ENCODE peak calls at places on chromosomes 7 and 10, in eight cellular contexts. One of them, this sample, is unnamed.

GRCh38 chr7:150379590-150380379 is 655 bp downstream of the ZNF775 start:
- DNase-seq in choroid plexus epithelial cell: no peak
- DNase-seq in GM23338: no peak
- DNase-seq in cardiac muscle cell: no peak
- DNase-seq in heart right ventricle: no peak
- DNase-seq in AG04450: no peak
- DNase-seq in GM12865: peak
- DNase-seq in IMR-90: no peak
- DNase-seq in this sample: no peak

GRCh38 chr7:25722856-25723255 is 429.1 kb upstream of the NFE2L3 start:
- DNase-seq in choroid plexus epithelial cell: no peak
- DNase-seq in GM23338: no peak
- DNase-seq in cardiac muscle cell: no peak
- DNase-seq in heart right ventricle: no peak
- DNase-seq in AG04450: no peak
- DNase-seq in GM12865: no peak
- DNase-seq in IMR-90: no peak
- DNase-seq in this sample: no peak

GRCh38 chr10:90872648-90873020 is 860 bp downstream of the RPP30 start:
- DNase-seq in choroid plexus epithelial cell: no peak
- DNase-seq in GM23338: no peak
- DNase-seq in cardiac muscle cell: no peak
- DNase-seq in heart right ventricle: no peak
- DNase-seq in AG04450: no peak
- DNase-seq in GM12865: peak
- DNase-seq in IMR-90: no peak
- DNase-seq in this sample: no peak

GRCh38 chr10:119480667-119481066 is 61.9 kb downstream of the RGS10 start:
- DNase-seq in choroid plexus epithelial cell: no peak
- DNase-seq in GM23338: no peak
- DNase-seq in cardiac muscle cell: peak
- DNase-seq in heart right ventricle: no peak
- DNase-seq in AG04450: no peak
- DNase-seq in GM12865: no peak
- DNase-seq in IMR-90: no peak
- DNase-seq in this sample: no peak

GRCh38 chr7:44159824-44160630 is 18.9 kb upstream of the MYL7 start:
- DNase-seq in choroid plexus epithelial cell: no peak
- DNase-seq in GM23338: no peak
- DNase-seq in cardiac muscle cell: no peak
- DNase-seq in heart right ventricle: no peak
- DNase-seq in AG04450: no peak
- DNase-seq in GM12865: no peak
- DNase-seq in IMR-90: no peak
- DNase-seq in this sample: no peak

GRCh38 chr7:135923700-135924261 is 53.4 kb downstream of the MTPN start:
- DNase-seq in choroid plexus epithelial cell: peak
- DNase-seq in GM23338: no peak
- DNase-seq in cardiac muscle cell: peak
- DNase-seq in heart right ventricle: no peak
- DNase-seq in AG04450: peak
- DNase-seq in GM12865: no peak
- DNase-seq in IMR-90: peak
- DNase-seq in this sample: no peak

GRCh38 chr7:134448359-134449229 is 10.3 kb downstream of the AKR1B1 start:
- DNase-seq in choroid plexus epithelial cell: peak
- DNase-seq in GM23338: no peak
- DNase-seq in cardiac muscle cell: peak
- DNase-seq in heart right ventricle: no peak
- DNase-seq in AG04450: peak
- DNase-seq in GM12865: no peak
- DNase-seq in IMR-90: peak
- DNase-seq in this sample: no peak

GRCh38 chr7:155282671-155283070 is 15.0 kb upstream of the INSIG1 start:
- DNase-seq in choroid plexus epithelial cell: no peak
- DNase-seq in GM23338: no peak
- DNase-seq in cardiac muscle cell: no peak
- DNase-seq in heart right ventricle: no peak
- DNase-seq in AG04450: no peak
- DNase-seq in GM12865: no peak
- DNase-seq in IMR-90: no peak
- DNase-seq in this sample: no peak

GRCh38 chr10:24887855-24888231 is 64.6 kb downstream of the PRTFDC1 start:
- DNase-seq in choroid plexus epithelial cell: no peak
- DNase-seq in GM23338: no peak
- DNase-seq in cardiac muscle cell: no peak
- DNase-seq in heart right ventricle: no peak
- DNase-seq in AG04450: no peak
- DNase-seq in GM12865: no peak
- DNase-seq in IMR-90: no peak
- DNase-seq in this sample: no peak

GRCh38 chr7:105298439-105298894 is 90.3 kb downstream of the SRPK2 start:
- DNase-seq in choroid plexus epithelial cell: no peak
- DNase-seq in GM23338: peak
- DNase-seq in cardiac muscle cell: no peak
- DNase-seq in heart right ventricle: no peak
- DNase-seq in AG04450: no peak
- DNase-seq in GM12865: peak
- DNase-seq in IMR-90: no peak
- DNase-seq in this sample: peak

GRCh38 chr7:150382123-150382843 is 3.2 kb downstream of the ZNF775 start:
- DNase-seq in choroid plexus epithelial cell: no peak
- DNase-seq in GM23338: no peak
- DNase-seq in cardiac muscle cell: no peak
- DNase-seq in heart right ventricle: no peak
- DNase-seq in AG04450: no peak
- DNase-seq in GM12865: no peak
- DNase-seq in IMR-90: no peak
- DNase-seq in this sample: no peak

GRCh38 chr7:104926905-104927454 is 87.0 kb upstream of the KMT2E start:
- DNase-seq in choroid plexus epithelial cell: no peak
- DNase-seq in GM23338: peak
- DNase-seq in cardiac muscle cell: no peak
- DNase-seq in heart right ventricle: no peak
- DNase-seq in AG04450: no peak
- DNase-seq in GM12865: no peak
- DNase-seq in IMR-90: no peak
- DNase-seq in this sample: no peak

GRCh38 chr7:69782917-69783684 is 184.8 kb downstream of the AUTS2 start:
- DNase-seq in choroid plexus epithelial cell: peak
- DNase-seq in GM23338: no peak
- DNase-seq in cardiac muscle cell: peak
- DNase-seq in heart right ventricle: peak
- DNase-seq in AG04450: no peak
- DNase-seq in GM12865: no peak
- DNase-seq in IMR-90: no peak
- DNase-seq in this sample: no peak

GRCh38 chr7:112080974-112081373 is 125.2 kb downstream of the DOCK4 start:
- DNase-seq in choroid plexus epithelial cell: peak
- DNase-seq in GM23338: peak
- DNase-seq in cardiac muscle cell: peak
- DNase-seq in heart right ventricle: no peak
- DNase-seq in AG04450: no peak
- DNase-seq in GM12865: peak
- DNase-seq in IMR-90: peak
- DNase-seq in this sample: peak

DNA sequence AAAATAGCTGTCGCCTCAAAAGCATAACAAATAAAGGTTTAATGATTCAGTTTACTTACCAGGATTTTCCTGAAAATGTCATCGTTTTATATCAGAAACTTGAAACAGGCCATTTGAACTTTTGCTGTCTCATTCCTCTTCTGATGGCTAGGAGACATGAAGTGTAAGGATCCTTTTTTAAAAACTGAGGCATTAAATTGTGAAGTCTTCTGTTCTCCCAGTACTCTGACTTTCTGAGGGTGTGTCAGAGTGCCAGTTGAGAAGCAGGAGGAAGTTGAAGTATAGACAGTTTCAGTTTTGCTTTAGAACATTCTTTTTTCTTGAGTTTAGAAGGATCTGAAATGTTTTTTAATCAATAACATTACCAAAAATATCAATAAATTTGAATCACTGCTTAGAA is at the start of gene SAMD9L:
- DNase-seq in choroid plexus epithelial cell: peak
- DNase-seq in GM23338: no peak
- DNase-seq in cardiac muscle cell: peak
- DNase-seq in heart right ventricle: no peak
- DNase-seq in AG04450: no peak
- DNase-seq in GM12865: peak
- DNase-seq in IMR-90: peak
- DNase-seq in this sample: peak
- H3K4me3 ChIP-seq in choroid plexus epithelial cell: peak
- H3K4me3 ChIP-seq in GM23338: no peak
- H3K4me3 ChIP-seq in cardiac muscle cell: no peak
- H3K4me3 ChIP-seq in heart right ventricle: peak
- H3K4me3 ChIP-seq in AG04450: peak
- H3K4me3 ChIP-seq in GM12865: peak
- H3K4me3 ChIP-seq in IMR-90: peak
- H3K4me3 ChIP-seq in this sample: peak

DNA sequence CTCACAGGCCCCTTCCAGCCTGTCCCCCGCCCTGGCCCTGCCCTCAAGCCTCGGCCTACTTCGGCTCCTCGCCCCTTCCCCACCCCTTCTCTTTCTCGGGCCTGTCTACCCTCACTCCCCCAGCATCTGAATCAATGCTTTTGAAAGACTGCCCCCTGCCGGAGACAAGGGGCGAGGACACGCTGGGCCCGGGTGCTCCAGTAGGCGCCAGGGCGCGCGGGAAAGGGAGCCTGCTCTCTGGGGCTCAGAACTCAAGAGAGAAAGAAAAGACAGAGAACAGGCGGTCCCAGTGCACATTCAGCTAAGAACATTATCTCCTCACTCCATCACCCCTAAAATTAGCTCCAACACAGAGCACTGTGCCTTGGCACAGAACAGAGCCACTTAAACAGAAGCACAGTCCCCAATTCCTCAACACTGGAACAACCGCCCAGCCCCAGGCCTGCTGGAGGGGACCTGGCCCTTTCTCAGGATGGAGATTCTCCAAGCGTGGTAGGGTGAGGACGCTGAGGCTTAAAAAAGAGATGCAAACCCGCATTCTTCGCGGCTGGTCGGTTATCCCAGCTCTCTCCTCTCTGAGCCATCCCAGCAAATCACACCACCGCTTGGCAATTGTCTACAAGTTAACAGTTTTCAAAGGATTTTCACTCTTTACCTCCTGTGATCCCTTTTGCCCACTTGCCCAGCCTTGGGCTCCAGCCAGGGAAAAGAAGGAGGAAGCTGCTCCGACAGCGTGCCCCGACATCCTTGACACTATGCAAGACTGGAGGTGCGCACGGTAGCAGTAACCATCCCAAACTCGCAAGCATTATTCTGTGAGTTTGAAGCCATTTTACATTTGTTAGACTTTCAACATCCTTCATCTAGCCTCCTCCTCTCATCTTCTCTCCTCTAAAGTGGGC is 2.1 kb downstream of the GIGYF1 start:
- DNase-seq in choroid plexus epithelial cell: peak
- DNase-seq in GM23338: peak
- DNase-seq in cardiac muscle cell: peak
- DNase-seq in heart right ventricle: peak
- DNase-seq in AG04450: no peak
- DNase-seq in GM12865: peak
- DNase-seq in IMR-90: peak
- DNase-seq in this sample: peak
- H3K4me3 ChIP-seq in choroid plexus epithelial cell: peak
- H3K4me3 ChIP-seq in GM23338: peak
- H3K4me3 ChIP-seq in cardiac muscle cell: peak
- H3K4me3 ChIP-seq in heart right ventricle: peak
- H3K4me3 ChIP-seq in AG04450: peak
- H3K4me3 ChIP-seq in GM12865: peak
- H3K4me3 ChIP-seq in IMR-90: peak
- H3K4me3 ChIP-seq in this sample: peak

GRCh38 chr10:3067859-3068179 is 471 bp downstream of the PFKP start:
- DNase-seq in choroid plexus epithelial cell: no peak
- DNase-seq in GM23338: peak
- DNase-seq in cardiac muscle cell: no peak
- DNase-seq in heart right ventricle: no peak
- DNase-seq in AG04450: no peak
- DNase-seq in GM12865: no peak
- DNase-seq in IMR-90: no peak
- DNase-seq in this sample: no peak

GRCh38 chr10:3065622-3066021 is 1.7 kb upstream of the PFKP start:
- DNase-seq in choroid plexus epithelial cell: no peak
- DNase-seq in GM23338: no peak
- DNase-seq in cardiac muscle cell: no peak
- DNase-seq in heart right ventricle: peak
- DNase-seq in AG04450: no peak
- DNase-seq in GM12865: no peak
- DNase-seq in IMR-90: no peak
- DNase-seq in this sample: no peak

GRCh38 chr10:3067045-3067858 is at the start of gene PFKP:
- DNase-seq in choroid plexus epithelial cell: no peak
- DNase-seq in GM23338: peak
- DNase-seq in cardiac muscle cell: no peak
- DNase-seq in heart right ventricle: peak
- DNase-seq in AG04450: no peak
- DNase-seq in GM12865: peak
- DNase-seq in IMR-90: no peak
- DNase-seq in this sample: no peak

GRCh38 chr10:3068201-3068967 is 1.0 kb downstream of the PFKP start:
- DNase-seq in choroid plexus epithelial cell: peak
- DNase-seq in GM23338: peak
- DNase-seq in cardiac muscle cell: peak
- DNase-seq in heart right ventricle: peak
- DNase-seq in AG04450: no peak
- DNase-seq in GM12865: peak
- DNase-seq in IMR-90: peak
- DNase-seq in this sample: peak

DNA sequence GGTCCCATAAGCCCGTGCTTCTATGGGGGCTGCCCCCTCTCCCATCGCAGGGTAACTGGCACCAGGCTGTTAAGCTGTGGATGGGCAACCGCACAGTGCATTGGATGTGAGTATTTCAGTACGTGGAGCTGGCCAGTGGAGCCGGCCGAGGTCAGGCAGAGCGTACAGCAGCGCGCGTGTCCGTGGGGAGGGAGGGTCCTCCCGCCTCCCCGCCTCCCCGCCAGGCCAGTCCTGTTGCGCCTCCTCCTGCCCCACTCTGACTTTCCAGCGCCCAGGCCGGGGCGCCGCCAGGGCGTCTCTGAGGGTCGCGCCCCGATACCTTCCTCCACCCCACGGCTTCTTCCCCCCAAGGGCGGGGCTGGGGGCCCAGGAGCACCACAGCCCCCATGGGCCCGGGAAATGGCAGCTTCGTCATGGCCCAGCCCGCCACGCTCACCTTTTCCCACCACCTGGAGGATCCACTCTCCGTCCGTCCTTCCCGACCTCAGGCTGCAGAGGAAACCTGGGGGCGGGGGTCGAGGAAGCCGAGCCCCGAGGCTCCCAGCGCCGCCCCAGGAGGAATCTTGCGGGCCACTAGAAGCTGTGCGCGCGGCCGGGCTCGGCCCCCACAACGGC is 924 bp upstream of the PFKP start:
- DNase-seq in choroid plexus epithelial cell: no peak
- DNase-seq in GM23338: peak
- DNase-seq in cardiac muscle cell: no peak
- DNase-seq in heart right ventricle: peak
- DNase-seq in AG04450: no peak
- DNase-seq in GM12865: no peak
- DNase-seq in IMR-90: no peak
- DNase-seq in this sample: no peak
- H3K4me3 ChIP-seq in choroid plexus epithelial cell: peak
- H3K4me3 ChIP-seq in GM23338: peak
- H3K4me3 ChIP-seq in cardiac muscle cell: peak
- H3K4me3 ChIP-seq in heart right ventricle: peak
- H3K4me3 ChIP-seq in AG04450: peak
- H3K4me3 ChIP-seq in GM12865: peak
- H3K4me3 ChIP-seq in IMR-90: peak
- H3K4me3 ChIP-seq in this sample: no peak

GRCh38 chr10:66294538-66294937 is 631.3 kb upstream of the LRRTM3 start:
- DNase-seq in choroid plexus epithelial cell: no peak
- DNase-seq in GM23338: no peak
- DNase-seq in cardiac muscle cell: no peak
- DNase-seq in heart right ventricle: no peak
- DNase-seq in AG04450: no peak
- DNase-seq in GM12865: no peak
- DNase-seq in IMR-90: no peak
- DNase-seq in this sample: no peak
- H3K4me3 ChIP-seq in choroid plexus epithelial cell: no peak
- H3K4me3 ChIP-seq in GM23338: no peak
- H3K4me3 ChIP-seq in cardiac muscle cell: no peak
- H3K4me3 ChIP-seq in heart right ventricle: no peak
- H3K4me3 ChIP-seq in AG04450: no peak
- H3K4me3 ChIP-seq in GM12865: no peak
- H3K4me3 ChIP-seq in IMR-90: no peak
- H3K4me3 ChIP-seq in this sample: no peak

This sample was measured in Jurkat, Clone E6-1.